ENCODE peak calls at places on chromosomes 4 and X, in eight cellular contexts. F, J, K, D, B, M, E and I are unnamed samples. For H3K4me1 and H3K9me3, the result is how much of the 10 kb centered on the place peaks cover.

GRCh38 chr4:173242466-173243250 is 74.0 kb downstream of the GALNT7 start:
- DNase-seq in F (no peak), J (no peak), K (no peak), D (no peak), B (no peak), M (no peak), E (no peak), I (no peak)

GRCh38 chr4:138400528-138400927 is 158.4 kb upstream of the SLC7A11 start:
- DNase-seq in F (no peak), J (no peak), K (no peak), D (no peak), B (no peak), M (no peak), E (no peak), I (no peak)

GRCh38 chrX:112163916-112164315 is 81.3 kb upstream of the TRPC5 start:
- DNase-seq in F (no peak), J (no peak), K (no peak), D (no peak), B (no peak), M (no peak), E (no peak), I (no peak)

GRCh38 chr4:18250564-18250963 is 229.0 kb upstream of the LCORL start:
- DNase-seq in F (no peak), J (no peak), K (no peak), D (no peak), B (no peak), M (no peak), E (no peak), I (no peak)

GRCh38 chr4:153522800-153523089 is 56.6 kb downstream of the TMEM131L start:
- DNase-seq in F (no peak), J (no peak), K (no peak), D (no peak), B (no peak), M (no peak), E (no peak), I (no peak)

GRCh38 chr4:24657768-24658617 is 73.6 kb upstream of the DHX15 start:
- DNase-seq in F (no peak), J (peak), K (no peak), D (peak), B (peak), M (peak), E (no peak), I (peak)

GRCh38 chr4:130422255-130422654 is 1326.3 kb downstream of the C4orf33 start:
- DNase-seq in F (no peak), J (no peak), K (no peak), D (no peak), B (no peak), M (no peak), E (no peak), I (no peak)

GRCh38 chrX:150119323-150119722 is 181.0 kb upstream of the EOLA2 start:
- DNase-seq in F (no peak), J (no peak), K (no peak), D (no peak), B (no peak), M (no peak), E (no peak), I (no peak)

GRCh38 chrX:139196890-139197289 is 333.6 kb upstream of the F9 start:
- DNase-seq in F (no peak), J (no peak), K (no peak), D (no peak), B (no peak), M (no peak), E (no peak), I (no peak)

GRCh38 chr4:15162465-15163283 is 160.4 kb downstream of the CPEB2 start:
- DNase-seq in F (no peak), J (no peak), K (no peak), D (no peak), B (no peak), M (no peak), E (no peak), I (no peak)

GRCh38 chr4:123232439-123232838 is 164.2 kb upstream of the SPRY1 start:
- DNase-seq in F (no peak), J (no peak), K (no peak), D (no peak), B (no peak), M (no peak), E (no peak), I (no peak)

GRCh38 chrX:80550722-80551121 is 130.5 kb downstream of the TENT5D start:
- DNase-seq in F (no peak), J (no peak), K (no peak), D (no peak), B (no peak), M (no peak), E (no peak), I (no peak)

GRCh38 chr4:151922306-151922705 is 161.5 kb upstream of the GATB start:
- DNase-seq in F (no peak), J (no peak), K (no peak), D (no peak), B (no peak), M (no peak), E (no peak), I (no peak)

GRCh38 chrX:10608099-10608498 is 12.3 kb downstream of the MID1 start:
- DNase-seq in F (no peak), J (no peak), K (no peak), D (no peak), B (peak), M (peak), E (no peak), I (no peak)

GRCh38 chrX:107482046-107482445 is 32.6 kb downstream of the FRMPD3 start:
- DNase-seq in F (no peak), J (no peak), K (no peak), D (no peak), B (no peak), M (no peak), E (no peak), I (no peak)

GRCh38 chr4:65623509-65623908 is 46.8 kb downstream of the EPHA5 start:
- DNase-seq in F (no peak), J (no peak), K (no peak), D (no peak), B (no peak), M (no peak), E (no peak), I (no peak)

GRCh38 chr4:184362338-184362737 is 112.0 kb downstream of the IRF2 start:
- DNase-seq in F (no peak), J (no peak), K (no peak), D (no peak), B (no peak), M (no peak), E (no peak), I (no peak)

DNA sequence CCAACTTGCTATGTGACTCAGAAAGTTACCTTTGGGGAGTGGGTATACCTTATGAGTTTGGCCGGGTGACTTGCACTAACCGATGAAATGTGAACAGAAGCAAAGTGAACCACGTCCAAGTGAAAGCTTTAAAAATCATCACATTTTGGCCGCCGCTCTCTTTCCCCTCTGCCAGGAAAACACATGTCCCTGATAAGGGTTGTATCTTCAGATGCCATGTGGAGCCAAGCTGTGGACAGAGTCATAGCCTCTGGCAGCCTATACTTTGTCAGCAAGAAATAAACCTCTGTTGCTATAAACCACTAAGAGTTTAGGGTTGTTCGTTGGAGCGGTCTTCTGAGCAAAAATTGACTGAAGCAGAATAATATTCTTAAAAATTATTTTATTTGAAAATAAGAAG is 92.3 kb downstream of the PRDM5 start:
- DNase-seq in F (no peak), J (no peak), K (no peak), D (no peak), B (no peak), M (no peak), E (no peak), I (no peak)
- H3K4me1 ChIP-seq in F (under half), J (under half), K (under half), D (under half), B (under half), M (under half), E (under half), I (under half)

GRCh38 chrX:67654301-67654700 is 110.5 kb downstream of the AR start:
- DNase-seq in F (no peak), J (no peak), K (no peak), D (no peak), B (no peak), M (no peak), E (no peak), I (no peak)
- H3K9me3 ChIP-seq in F (under half), J (under half), K (under half), D (under half), B (under half), M (under half), E (under half), I (under half)

GRCh38 chr4:8144359-8144758 is 14.3 kb downstream of the ABLIM2 start:
- DNase-seq in F (no peak), J (no peak), K (peak), D (no peak), B (no peak), M (no peak), E (no peak), I (no peak)

GRCh38 chr4:8141935-8142334 is 16.7 kb downstream of the ABLIM2 start:
- DNase-seq in F (no peak), J (no peak), K (no peak), D (no peak), B (no peak), M (no peak), E (no peak), I (no peak)

GRCh38 chr4:8143392-8144140 is 15.0 kb downstream of the ABLIM2 start:
- DNase-seq in F (no peak), J (no peak), K (no peak), D (no peak), B (no peak), M (no peak), E (no peak), I (no peak)

GRCh38 chr4:8140915-8141314 is 17.7 kb downstream of the ABLIM2 start:
- DNase-seq in F (no peak), J (no peak), K (no peak), D (no peak), B (no peak), M (no peak), E (no peak), I (no peak)

GRCh38 chr4:8142556-8142955 is 16.1 kb downstream of the ABLIM2 start:
- DNase-seq in F (no peak), J (no peak), K (no peak), D (no peak), B (no peak), M (no peak), E (no peak), I (no peak)
- H3K4me1 ChIP-seq in F (under half), J (under half), K (half or more), D (under half), B (under half), M (under half), E (under half), I (under half)

GRCh38 chr4:107935246-107935645 is 3.9 kb downstream of the CYP2U1 start:
- DNase-seq in F (no peak), J (no peak), K (no peak), D (no peak), B (no peak), M (no peak), E (no peak), I (no peak)
- H3K9me3 ChIP-seq in F (under half), J (under half), K (under half), D (under half), B (under half), M (under half), E (under half), I (under half)

GRCh38 chr4:7845493-7846124 is 94.1 kb downstream of the AFAP1 start:
- DNase-seq in F (no peak), J (no peak), K (no peak), D (no peak), B (no peak), M (no peak), E (no peak), I (peak)
- H3K4me1 ChIP-seq in F (under half), J (under half), K (under half), D (under half), B (under half), M (under half), E (under half), I (half or more)

DNA sequence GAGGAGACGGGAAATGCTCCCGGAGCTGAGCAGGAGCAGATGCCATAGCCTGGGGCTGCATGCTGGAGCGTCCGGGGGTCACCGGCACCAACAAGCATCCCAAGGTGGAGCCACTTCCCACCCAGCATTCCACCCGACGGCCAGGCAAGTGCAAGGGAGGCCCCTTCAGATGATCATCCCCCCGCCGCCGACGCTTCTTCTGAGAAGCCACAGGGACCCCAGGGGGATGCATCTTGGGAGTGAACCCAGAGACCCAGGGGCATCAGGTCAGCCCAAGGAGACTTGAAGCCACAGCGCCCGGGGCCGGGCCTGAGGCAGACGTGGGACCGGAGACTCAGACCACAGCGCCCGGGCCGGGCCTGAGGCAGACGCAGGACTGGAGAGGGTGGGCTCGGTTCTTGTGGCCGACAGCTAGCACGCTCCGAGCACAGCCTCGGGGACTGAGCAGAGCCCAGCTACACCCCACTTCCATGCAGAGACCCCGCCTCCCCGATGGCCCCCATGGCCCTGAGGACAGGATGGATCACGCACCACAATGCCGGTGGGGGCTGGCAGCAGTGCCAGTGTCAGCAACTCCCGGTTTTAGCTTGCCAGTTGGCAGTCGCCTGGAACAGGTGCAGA is 33.0 kb upstream of the CPLX1 start:
- DNase-seq in F (no peak), J (no peak), K (no peak), D (no peak), B (no peak), M (no peak), E (no peak), I (no peak)
- H3K9me3 ChIP-seq in F (under half), J (under half), K (under half), D (under half), B (under half), M (under half), E (under half), I (under half)